ENCODE peak calls at places on chromosome X, in nine cellular contexts. B is H7; U is heart right ventricle; M is effector memory CD8-positive, alpha-beta T cell; Z is NAMALWA; P is HT-29; H is substantia nigra; O is frontal cortex; E is DND-41. Q is an unnamed sample.

GRCh38 chrX:27968891-27969290 is 12.4 kb downstream of the DCAF8L1 start:
- DNase-seq in Z (no peak), P (no peak), B (no peak), H (no peak), O (no peak), U (no peak), M (no peak), E (no peak), Q (no peak)

GRCh38 chrX:1205681-1206611 is 6.5 kb downstream of the CRLF2 start:
- DNase-seq in O (peak; percentile 53), Z (peak; percentile 78), B (peak; percentile 74), H (no peak), P (peak; percentile 81), U (peak; percentile 37), M (peak; percentile 23), E (no peak), Q (no peak)

GRCh38 chrX:131058136-131058868 is at the start of gene ARHGAP36:
- DNase-seq in Z (no peak), B (peak; percentile 72), M (no peak), O (no peak), U (no peak), E (no peak), H (no peak), P (no peak), Q (no peak)

GRCh38 chrX:120087289-120088017 is 10.0 kb upstream of the RHOXF2B start:
- DNase-seq in M (no peak), U (no peak), B (no peak), P (no peak), H (no peak), Z (no peak), O (no peak), E (no peak), Q (no peak)

GRCh38 chrX:154481195-154481594 is 2.1 kb upstream of the LAGE3 start:
- DNase-seq in U (no peak), O (no peak), Z (no peak), B (no peak), P (no peak), E (no peak), H (no peak), M (no peak), Q (no peak)

GRCh38 chrX:95290455-95290854 is 1394.2 kb upstream of the DIAPH2 start:
- DNase-seq in H (no peak), Z (no peak), P (no peak), U (no peak), B (no peak), O (no peak), E (no peak), M (no peak), Q (no peak)

GRCh38 chrX:50430917-50431316 is 39.7 kb downstream of the DGKK start:
- DNase-seq in B (no peak), H (no peak), E (no peak), U (no peak), Z (no peak), P (no peak), O (no peak), M (no peak), Q (no peak)

GRCh38 chrX:106912864-106913263 is 7.3 kb upstream of the CLDN2 start:
- DNase-seq in P (no peak), O (no peak), U (no peak), B (no peak), H (no peak), Z (no peak), E (no peak), M (no peak), Q (no peak)

GRCh38 chrX:134423606-134424005 is 36.4 kb upstream of the HPRT1 start:
- DNase-seq in H (no peak), P (peak; percentile 32), O (no peak), B (no peak), E (no peak), U (no peak), Z (peak; percentile 30), M (no peak), Q (no peak)

GRCh38 chrX:2135421-2135820 is 365.4 kb downstream of the DHRSX start:
- DNase-seq in O (no peak), M (no peak), Z (no peak), U (no peak), B (no peak), P (no peak), E (no peak), H (no peak), Q (no peak)

GRCh38 chrX:123626962-123627361 is 105.9 kb downstream of the THOC2 start:
- DNase-seq in B (no peak), E (no peak), H (no peak), P (no peak), M (no peak), U (no peak), O (no peak), Z (no peak), Q (no peak)

GRCh38 chrX:50071507-50071906 is 129.3 kb downstream of the AKAP4 start:
- DNase-seq in U (no peak), P (no peak), O (no peak), H (no peak), Z (no peak), E (no peak), B (no peak), M (no peak), Q (no peak)

GRCh38 chrX:106177106-106177981 is 9.2 kb downstream of the PWWP3B start:
- DNase-seq in O (peak; percentile 12), H (peak; percentile 1), E (no peak), U (peak; percentile 73), P (no peak), B (peak; percentile 63), Z (no peak), M (no peak), Q (peak; percentile 35)

GRCh38 chrX:47608130-47608810 is 11.4 kb downstream of the SYN1 start:
- DNase-seq in M (no peak), E (no peak), H (no peak), B (peak; percentile 69), U (no peak), P (no peak), Z (no peak), O (peak; percentile 22), Q (no peak)

GRCh38 chrX:17527135-17527701 is 152.2 kb downstream of the NHS start:
- DNase-seq in E (no peak), B (no peak), P (peak; percentile 58), H (no peak), M (no peak), O (no peak), U (peak; percentile 44), Z (no peak), Q (peak; percentile 57)

GRCh38 chrX:41922694-41923171 is 621 bp downstream of the CASK start:
- DNase-seq in O (peak; percentile 10), H (peak; percentile 2), U (peak; percentile 4), Z (peak; percentile 42), P (peak; percentile 2), B (peak; percentile 78), E (peak; percentile 26), M (no peak), Q (peak; percentile 71)

GRCh38 chrX:150060406-150060805 is 122.1 kb upstream of the EOLA2 start:
- DNase-seq in E (no peak), H (no peak), U (no peak), O (no peak), M (no peak), B (no peak), Z (no peak), P (no peak), Q (no peak)

GRCh38 chrX:2584659-2585470 is 84.1 kb upstream of the DHRSX start:
- DNase-seq in M (no peak), Z (no peak), U (no peak), E (no peak), H (no peak), P (no peak), B (no peak), O (no peak), Q (no peak)

GRCh38 chrX:11532291-11533075 is 133.2 kb downstream of the ARHGAP6 start:
- DNase-seq in H (no peak), B (peak; percentile 18), U (peak; percentile 5), P (no peak), M (no peak), E (no peak), O (no peak), Z (no peak), Q (no peak)

GRCh38 chrX:132909643-132910042 is 48.8 kb downstream of the HS6ST2 start:
- DNase-seq in M (no peak), B (no peak), P (no peak), U (no peak), H (no peak), E (no peak), O (no peak), Z (no peak), Q (no peak)

GRCh38 chrX:10350991-10351390 is 194.2 kb downstream of the CLCN4 start:
- DNase-seq in M (no peak), Z (no peak), E (no peak), B (no peak), O (no peak), U (no peak), P (no peak), H (no peak), Q (no peak)

GRCh38 chrX:115330498-115331138 is 41.1 kb downstream of the LUZP4 start:
- DNase-seq in H (no peak), U (peak; percentile 28), B (peak; percentile 47), P (peak; percentile 67), E (peak; percentile 10), Z (peak; percentile 58), M (no peak), O (peak; percentile 28), Q (no peak)

GRCh38 chrX:47311857-47312774 is 58.3 kb upstream of the ZNF157 start:
- DNase-seq in B (peak; percentile 39), U (peak; percentile 13), Z (peak; percentile 52), E (peak; percentile 4), H (no peak), M (peak; percentile 33), O (no peak), P (peak; percentile 69), Q (no peak)

GRCh38 chrX:22629105-22629725 is 356.5 kb downstream of the CBLL2 start:
- DNase-seq in M (no peak), B (no peak), O (no peak), E (no peak), H (no peak), Z (no peak), U (no peak), P (no peak), Q (no peak)

GRCh38 chrX:25131055-25131454 is 115.3 kb upstream of the ARX start:
- DNase-seq in B (no peak), Z (no peak), O (no peak), M (no peak), U (no peak), P (no peak), E (no peak), H (no peak), Q (no peak)

GRCh38 chrX:13716905-13717304 is 17.5 kb downstream of the TRAPPC2 start:
- DNase-seq in B (no peak), U (no peak), E (no peak), M (peak; percentile 53), P (no peak), Z (no peak), O (no peak), H (no peak), Q (no peak)

GRCh38 chrX:66602381-66602938 is 36.4 kb downstream of the EDA2R start:
- DNase-seq in U (no peak), Z (no peak), P (no peak), H (no peak), E (no peak), O (no peak), B (no peak), M (no peak), Q (no peak)

GRCh38 chrX:13688384-13688771 is 550 bp upstream of the RAB9A start:
- DNase-seq in B (no peak), U (no peak), O (no peak), M (no peak), E (no peak), P (peak; percentile 27), Z (peak; percentile 32), H (no peak), Q (no peak)

GRCh38 chrX:10611441-10612090 is 8.8 kb downstream of the MID1 start:
- DNase-seq in Z (no peak), P (no peak), O (no peak), M (no peak), U (no peak), H (no peak), B (peak; percentile 55), E (no peak), Q (no peak)

GRCh38 chrX:149979126-149979644 is 40.9 kb upstream of the EOLA2 start:
- DNase-seq in B (no peak), E (no peak), P (no peak), O (no peak), Z (no peak), U (no peak), H (no peak), M (no peak), Q (no peak)

GRCh38 chrX:78945186-78945912 is at the start of gene P2RY10:
- DNase-seq in E (no peak), U (no peak), M (peak; percentile 40), B (no peak), Z (peak; percentile 74), H (no peak), O (no peak), P (no peak), Q (no peak)

Q was measured in left lung.